ENCODE peak calls at places on chromosomes 1 and 21, in ten cellular contexts. A is cortex of kidney, V is head of caudate nucleus, L is transverse colon, T is mesothelial cell of epicardium, D is WTC11, J is activated T-cell treated with anti-CD3 and anti-CD28 coated beads for 1 hour, Y is NAMALWA, I is OCI-LY7, K is GM10248. B is an unnamed sample.

GRCh38 chr1:61645476-61645875 is 79.5 kb downstream of the TM2D1 start:
- DNase-seq in A (no peak), V (no peak), L (no peak), T (no peak), D (no peak), J (no peak), Y (no peak), I (no peak), K (no peak), B (no peak)

GRCh38 chr1:2311184-2312032 is 79.9 kb downstream of the MORN1 start:
- DNase-seq in A (no peak), V (no peak), L (peak; percentile 76), T (peak; percentile 71), D (peak; percentile 81), J (peak; percentile 59), Y (peak; percentile 82), I (peak; percentile 68), K (peak; percentile 62), B (peak; percentile 96)

GRCh38 chr21:38773108-38774061 is 32.3 kb upstream of the ETS2 start:
- DNase-seq in A (no peak), V (no peak), L (no peak), T (no peak), D (no peak), J (no peak), Y (peak; percentile 26), I (no peak), K (no peak), B (no peak)

GRCh38 chr1:197526736-197527371 is 248.4 kb downstream of the DENND1B start:
- DNase-seq in A (no peak), V (no peak), L (no peak), T (no peak), D (no peak), J (no peak), Y (peak; percentile 50), I (peak; percentile 61), K (peak; percentile 10), B (no peak)

GRCh38 chr1:121586369-121587229 is 401.8 kb downstream of the SRGAP2C start:
- DNase-seq in A (no peak), V (no peak), L (peak; percentile 15), T (no peak), D (peak; percentile 70), J (no peak), Y (no peak), I (no peak), K (no peak), B (no peak)

GRCh38 chr21:32966120-32966519 is 59.6 kb upstream of the OLIG2 start:
- DNase-seq in A (no peak), V (no peak), L (no peak), T (no peak), D (no peak), J (no peak), Y (no peak), I (no peak), K (no peak), B (no peak)

GRCh38 chr1:41174170-41174569 is 67.9 kb downstream of the SCMH1 start:
- DNase-seq in A (no peak), V (no peak), L (no peak), T (no peak), D (no peak), J (no peak), Y (no peak), I (no peak), K (no peak), B (no peak)

GRCh38 chr1:207873055-207873890 is 37.7 kb downstream of the CD34 start:
- DNase-seq in A (no peak), V (no peak), L (no peak), T (no peak), D (no peak), J (no peak), Y (peak; percentile 27), I (no peak), K (peak; percentile 30), B (no peak)

GRCh38 chr1:147204080-147204479 is 21.1 kb downstream of the FMO5 start:
- DNase-seq in A (no peak), V (no peak), L (no peak), T (no peak), D (no peak), J (no peak), Y (peak; percentile 33), I (peak; percentile 47), K (no peak), B (no peak)

GRCh38 chr1:117060441-117061317 is 553 bp downstream of the TTF2 start:
- DNase-seq in A (no peak), V (no peak), L (peak; percentile 34), T (no peak), D (no peak), J (no peak), Y (peak; percentile 53), I (peak; percentile 34), K (peak; percentile 42), B (peak; percentile 71)

GRCh38 chr1:24586970-24587820 is 31.3 kb downstream of the NCMAP start:
- DNase-seq in A (no peak), V (no peak), L (peak; percentile 39), T (no peak), D (no peak), J (no peak), Y (peak; percentile 83), I (peak; percentile 88), K (peak; percentile 79), B (peak; percentile 77)

GRCh38 chr1:41650176-41650519 is 165.7 kb upstream of the EDN2 start:
- DNase-seq in A (no peak), V (no peak), L (no peak), T (no peak), D (no peak), J (no peak), Y (no peak), I (no peak), K (no peak), B (no peak)

GRCh38 chr1:224488806-224489584 is 54.4 kb upstream of the WDR26 start:
- DNase-seq in A (no peak), V (no peak), L (no peak), T (no peak), D (no peak), J (no peak), Y (no peak), I (no peak), K (no peak), B (no peak)

GRCh38 chr1:21667348-21668231 is 1.6 kb downstream of the RAP1GAP start:
- DNase-seq in A (no peak), V (no peak), L (no peak), T (no peak), D (no peak), J (no peak), Y (no peak), I (no peak), K (no peak), B (no peak)

GRCh38 chr1:189851806-189852367 is 625.8 kb downstream of the BRINP3 start:
- DNase-seq in A (no peak), V (no peak), L (no peak), T (no peak), D (no peak), J (no peak), Y (peak; percentile 52), I (no peak), K (no peak), B (no peak)

GRCh38 chr1:215567491-215568286 is 585 bp downstream of the KCTD3 start:
- DNase-seq in A (no peak), V (peak; percentile 43), L (peak; percentile 51), T (peak; percentile 71), D (peak; percentile 62), J (peak; percentile 3), Y (peak; percentile 36), I (no peak), K (peak; percentile 75), B (peak; percentile 83)

GRCh38 chr1:63317814-63318156 is 4.6 kb upstream of the FOXD3 start:
- DNase-seq in A (no peak), V (no peak), L (no peak), T (no peak), D (no peak), J (no peak), Y (no peak), I (no peak), K (no peak), B (no peak)

GRCh38 chr1:2208309-2209239 is 14.0 kb upstream of the FAAP20 start:
- DNase-seq in A (no peak), V (no peak), L (peak; percentile 62), T (no peak), D (no peak), J (no peak), Y (no peak), I (no peak), K (no peak), B (no peak)

GRCh38 chr1:244226440-244226839 is 175.4 kb downstream of the ZBTB18 start:
- DNase-seq in A (no peak), V (no peak), L (no peak), T (no peak), D (no peak), J (no peak), Y (no peak), I (no peak), K (no peak), B (no peak)

GRCh38 chr1:18142471-18142870 is 34.9 kb downstream of the IGSF21 start:
- DNase-seq in A (no peak), V (no peak), L (no peak), T (no peak), D (no peak), J (no peak), Y (no peak), I (no peak), K (no peak), B (no peak)

GRCh38 chr1:2592672-2593071 is 6.1 kb downstream of the PRXL2B start:
- DNase-seq in A (no peak), V (no peak), L (peak; percentile 67), T (peak; percentile 37), D (no peak), J (no peak), Y (no peak), I (no peak), K (no peak), B (peak; percentile 42)

GRCh38 chr1:38818706-38819439 is 40.7 kb downstream of the RRAGC start:
- DNase-seq in A (no peak), V (no peak), L (no peak), T (no peak), D (no peak), J (no peak), Y (no peak), I (no peak), K (no peak), B (peak; percentile 76)

GRCh38 chr1:8510041-8510823 is 192.3 kb downstream of the SLC45A1 start:
- DNase-seq in A (no peak), V (no peak), L (peak; percentile 28), T (peak; percentile 48), D (no peak), J (peak; percentile 15), Y (peak; percentile 85), I (peak; percentile 68), K (peak; percentile 61), B (no peak)

GRCh38 chr1:156376146-156376545 is 7.1 kb downstream of the RHBG start:
- DNase-seq in A (no peak), V (no peak), L (no peak), T (no peak), D (no peak), J (no peak), Y (no peak), I (no peak), K (no peak), B (peak; percentile 35)

GRCh38 chr1:7436056-7437005 is 334.8 kb upstream of the VAMP3 start:
- DNase-seq in A (no peak), V (no peak), L (no peak), T (no peak), D (no peak), J (no peak), Y (no peak), I (no peak), K (no peak), B (peak; percentile 64)

GRCh38 chr1:40620586-40620985 is 44.9 kb downstream of the RIMS3 start:
- DNase-seq in A (no peak), V (no peak), L (no peak), T (no peak), D (no peak), J (no peak), Y (no peak), I (no peak), K (no peak), B (peak; percentile 3)

GRCh38 chr1:110465814-110466380 is 14.9 kb downstream of the PROK1 start:
- DNase-seq in A (no peak), V (no peak), L (no peak), T (no peak), D (no peak), J (no peak), Y (no peak), I (no peak), K (no peak), B (no peak)

GRCh38 chr1:231774719-231775322 is 148.2 kb downstream of the DISC1 start:
- DNase-seq in A (no peak), V (no peak), L (no peak), T (no peak), D (no peak), J (no peak), Y (no peak), I (no peak), K (no peak), B (no peak)